ENCODE peak calls at places on chromosomes 13 and 19, in eight cellular contexts. G is epithelial cell of prostate; L is heart left ventricle; R is caudate nucleus; A is stimulated activated CD4-positive, alpha-beta T cell treated with anti-CD3 and anti-CD28 coated beads, TNF-alpha, amount 100 ng/mL, for 4 hours; F is DMS 273 treated with DMSO at 0.1 percent for 48 hours; K is AML-193; Y is dorsolateral prefrontal cortex. U is an unnamed sample.

GRCh38 chr19:4984448-4984990 is 15.6 kb downstream of the KDM4B start:
- DNase-seq in G (no peak), L (no peak), R (no peak), A (no peak), F (no peak), K (no peak), Y (no peak), U (no peak)

GRCh38 chr19:53849237-53849676 is 18.4 kb upstream of the MYADM start:
- DNase-seq in G (no peak), L (no peak), R (no peak), A (no peak), F (no peak), K (peak; percentile 19), Y (no peak), U (no peak)

GRCh38 chr19:54345938-54346386 is 7.0 kb upstream of the LILRA4 start:
- DNase-seq in G (no peak), L (no peak), R (no peak), A (no peak), F (no peak), K (no peak), Y (no peak), U (no peak)

GRCh38 chr19:46697142-46697960 is 19.6 kb downstream of the PRKD2 start:
- DNase-seq in G (no peak), L (peak; percentile 92), R (peak; percentile 74), A (no peak), F (no peak), K (no peak), Y (peak; percentile 72), U (peak; percentile 51)

GRCh38 chr13:77599351-77599750 is 63.8 kb downstream of the SCEL start:
- DNase-seq in G (no peak), L (no peak), R (no peak), A (no peak), F (peak; percentile 76), K (no peak), Y (no peak), U (no peak)

GRCh38 chr13:25927363-25927762 is 124.5 kb downstream of the SHISA2 start:
- DNase-seq in G (no peak), L (no peak), R (no peak), A (no peak), F (peak; percentile 26), K (no peak), Y (no peak), U (no peak)

GRCh38 chr13:45341799-45342584 is 1.0 kb upstream of the TPT1 start:
- DNase-seq in G (no peak), L (peak; percentile 47), R (no peak), A (no peak), F (no peak), K (peak; percentile 89), Y (no peak), U (no peak)

GRCh38 chr19:11179716-11180297 is 17.5 kb downstream of the KANK2 start:
- DNase-seq in G (no peak), L (no peak), R (no peak), A (no peak), F (no peak), K (no peak), Y (no peak), U (no peak)

GRCh38 chr13:93715866-93716265 is 489.3 kb downstream of the GPC6 start:
- DNase-seq in G (no peak), L (no peak), R (no peak), A (no peak), F (no peak), K (no peak), Y (no peak), U (no peak)

GRCh38 chr19:51691122-51692064 is 1.7 kb upstream of the SPACA6 start:
- DNase-seq in G (no peak), L (no peak), R (no peak), A (no peak), F (no peak), K (peak; percentile 5), Y (no peak), U (no peak)

GRCh38 chr13:45178349-45179142 is 22.3 kb downstream of the KCTD4 start:
- DNase-seq in G (no peak), L (peak; percentile 32), R (peak; percentile 5), A (no peak), F (no peak), K (no peak), Y (no peak), U (no peak)

GRCh38 chr13:81425286-81425685 is 1084.4 kb upstream of the SPRY2 start:
- DNase-seq in G (no peak), L (no peak), R (no peak), A (no peak), F (no peak), K (no peak), Y (no peak), U (no peak)

GRCh38 chr19:11363881-11364280 is 8.6 kb downstream of the PLPPR2 start:
- DNase-seq in G (no peak), L (no peak), R (no peak), A (no peak), F (no peak), K (no peak), Y (no peak), U (no peak)

GRCh38 chr13:36910545-36910944 is 9.5 kb downstream of the SMAD9 start:
- DNase-seq in G (no peak), L (no peak), R (no peak), A (no peak), F (no peak), K (no peak), Y (no peak), U (no peak)

GRCh38 chr13:54563286-54563685 is 1534.7 kb downstream of the OLFM4 start:
- DNase-seq in G (no peak), L (no peak), R (no peak), A (no peak), F (no peak), K (no peak), Y (no peak), U (no peak)

GRCh38 chr13:28313579-28313978 is 175.2 kb downstream of the PAN3 start:
- DNase-seq in G (no peak), L (no peak), R (no peak), A (no peak), F (no peak), K (peak; percentile 68), Y (no peak), U (no peak)

GRCh38 chr19:41589371-41589770 is 13.4 kb downstream of the CEACAM21 start:
- DNase-seq in G (no peak), L (no peak), R (no peak), A (no peak), F (no peak), K (no peak), Y (no peak), U (no peak)

GRCh38 chr19:55695511-55696290 is 20.7 kb downstream of the EPN1 start:
- DNase-seq in G (no peak), L (peak; percentile 18), R (no peak), A (no peak), F (no peak), K (no peak), Y (no peak), U (no peak)

GRCh38 chr19:50377051-50377441 is 789 bp downstream of the NR1H2 start:
- DNase-seq in G (no peak), L (peak; percentile 34), R (peak; percentile 37), A (peak; percentile 41), F (no peak), K (no peak), Y (no peak), U (no peak)

GRCh38 chr13:51584731-51585191 is 499 bp downstream of the WDFY2 start:
- DNase-seq in G (no peak), L (peak; percentile 66), R (peak; percentile 79), A (peak; percentile 29), F (no peak), K (peak; percentile 49), Y (peak; percentile 52), U (peak; percentile 81)

GRCh38 chr13:105165449-105166125 is 1369.9 kb downstream of the EFNB2 start:
- DNase-seq in G (no peak), L (no peak), R (no peak), A (no peak), F (no peak), K (no peak), Y (no peak), U (no peak)

GRCh38 chr19:38142176-38143035 is 81.6 kb downstream of the DPF1 start:
- DNase-seq in G (no peak), L (peak; percentile 63), R (peak; percentile 63), A (peak; percentile 11), F (peak; percentile 13), K (no peak), Y (peak; percentile 84), U (peak; percentile 86)

GRCh38 chr13:65638572-65639168 is 1591.5 kb downstream of the PCDH9 start:
- DNase-seq in G (no peak), L (no peak), R (no peak), A (no peak), F (no peak), K (peak; percentile 47), Y (no peak), U (no peak)

GRCh38 chr13:27772651-27773425 is 19.4 kb upstream of the GSX1 start:
- DNase-seq in G (no peak), L (no peak), R (no peak), A (no peak), F (no peak), K (no peak), Y (no peak), U (no peak)

GRCh38 chr13:26719356-26719945 is 41.1 kb downstream of the GPR12 start:
- DNase-seq in G (no peak), L (no peak), R (no peak), A (no peak), F (no peak), K (peak; percentile 80), Y (no peak), U (no peak)

U was measured in posterior cingulate gyrus.